ENCODE peak calls at places on chromosomes 4 and X, in nine cellular contexts. G is astrocyte of the spinal cord, H is cardiac muscle cell, B is A549, Q is left lung, N is fibroblast of lung, A is stomach, L is hepatocyte, T is heart right ventricle. D is an unnamed sample.

GRCh38 chr4:188971125-188971524 is 831.9 kb downstream of the TRIML1 start:
- DNase-seq in A (no peak), B (peak; percentile 16), H (no peak), L (no peak), N (peak; percentile 22), Q (no peak), T (no peak), G (no peak), D (no peak)

GRCh38 chrX:1462596-1463251 is 10.0 kb upstream of the ASMTL start:
- DNase-seq in Q (peak; percentile 30), G (peak; percentile 78), H (no peak), T (no peak), B (peak; percentile 40), A (peak; percentile 21), N (no peak), L (peak; percentile 66), D (no peak)

GRCh38 chr4:170773709-170774273 is 684.0 kb upstream of the AADAT start:
- DNase-seq in L (no peak), B (no peak), N (no peak), H (no peak), A (no peak), G (no peak), Q (no peak), T (no peak), D (no peak)

GRCh38 chr4:87949961-87950360 is 25.6 kb upstream of the SPP1 start:
- DNase-seq in G (peak; percentile 43), N (peak; percentile 36), T (no peak), H (no peak), B (peak; percentile 21), Q (no peak), L (no peak), A (no peak), D (no peak)

GRCh38 chr4:168825975-168826374 is 184.1 kb downstream of the CBR4 start:
- DNase-seq in Q (no peak), G (no peak), N (no peak), A (no peak), T (no peak), H (no peak), B (no peak), L (no peak), D (no peak)

GRCh38 chr4:80011636-80012236 is 61.3 kb downstream of the ANTXR2 start:
- DNase-seq in Q (no peak), G (peak; percentile 84), A (no peak), N (peak; percentile 79), H (no peak), T (no peak), B (no peak), L (no peak), D (no peak)

GRCh38 chr4:163592207-163592606 is 97.7 kb downstream of the TMA16 start:
- DNase-seq in B (no peak), N (no peak), Q (no peak), T (no peak), L (no peak), G (no peak), H (no peak), A (no peak), D (no peak)

GRCh38 chr4:159227984-159228383 is 125.1 kb downstream of the RAPGEF2 start:
- DNase-seq in H (peak; percentile 78), N (peak; percentile 78), T (peak; percentile 74), L (peak; percentile 80), B (peak; percentile 30), Q (peak; percentile 66), G (peak; percentile 83), A (peak; percentile 80), D (peak; percentile 74)

GRCh38 chr4:16122225-16122624 is 38.4 kb upstream of the PROM1 start:
- DNase-seq in T (no peak), G (no peak), B (no peak), Q (no peak), A (no peak), N (no peak), L (no peak), H (no peak), D (no peak)

GRCh38 chr4:85748654-85749053 is 273.7 kb downstream of the ARHGAP24 start:
- DNase-seq in T (no peak), N (peak; percentile 28), G (peak; percentile 52), H (peak; percentile 37), Q (no peak), L (no peak), B (no peak), A (no peak), D (no peak)

GRCh38 chrX:63275127-63275526 is 76.0 kb downstream of the SPIN4 start:
- DNase-seq in T (no peak), L (peak; percentile 13), G (no peak), Q (no peak), H (peak; percentile 24), N (no peak), A (no peak), B (peak; percentile 19), D (no peak)

GRCh38 chr4:108674356-108674977 is 24.1 kb downstream of the OSTC start:
- DNase-seq in B (no peak), G (no peak), N (no peak), A (no peak), T (no peak), H (no peak), Q (no peak), L (no peak), D (no peak)

GRCh38 chr4:78667337-78667736 is 108.8 kb upstream of the BMP2K start:
- DNase-seq in H (no peak), B (no peak), T (no peak), G (no peak), Q (no peak), N (no peak), L (no peak), A (no peak), D (no peak)

DNA sequence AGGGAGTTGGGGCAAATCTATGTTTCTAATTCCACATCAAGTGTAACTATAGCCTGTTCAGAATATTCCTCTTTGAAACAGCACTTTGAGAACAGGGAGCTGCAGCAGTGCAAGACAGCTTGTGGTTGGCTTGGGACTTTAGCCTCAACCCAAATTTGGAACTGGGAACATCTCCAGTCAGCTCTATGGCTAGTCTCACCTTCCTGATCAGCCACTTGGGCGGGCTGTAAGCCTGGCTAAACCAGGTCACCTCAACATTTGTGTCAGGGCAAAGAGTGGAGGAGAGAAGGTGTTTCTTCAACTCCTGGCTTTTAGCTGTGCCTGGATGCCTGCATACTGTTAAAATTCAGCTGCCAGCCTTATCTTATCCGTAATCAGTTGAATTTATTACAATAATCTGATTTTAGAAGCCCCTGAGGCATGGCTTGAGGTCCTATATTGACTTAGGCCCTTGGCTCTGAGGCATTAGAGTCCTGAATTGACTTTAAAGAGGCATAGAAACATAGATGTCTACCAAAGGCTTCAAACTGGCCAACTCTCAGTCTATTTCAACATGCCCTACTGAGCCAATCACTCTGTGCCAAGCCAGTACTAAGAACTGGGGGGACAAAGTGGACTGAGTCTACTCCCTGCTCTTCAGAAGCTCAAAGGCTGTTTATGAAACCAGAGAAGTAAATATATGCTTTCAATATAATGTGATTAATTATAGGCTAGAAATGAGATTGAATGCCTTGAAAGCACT is 18.7 kb upstream of the AR start:
- DNase-seq in G (no peak), N (no peak), H (no peak), A (no peak), B (no peak), T (no peak), Q (no peak), L (no peak), D (no peak)
- H3K4me3 ChIP-seq in G (no peak overlapping the region), N (no peak overlapping the region), H (no peak overlapping the region), A (no peak overlapping the region), B (no peak overlapping the region), T (no peak overlapping the region), Q (no peak overlapping the region), L (no peak overlapping the region), D (no peak overlapping the region)

GRCh38 chr4:25528391-25528790 is 127.3 kb upstream of the SLC34A2 start:
- DNase-seq in T (no peak), B (no peak), N (no peak), Q (no peak), H (no peak), L (no peak), A (no peak), G (no peak), D (no peak)

GRCh38 chr4:25532579-25532978 is 123.1 kb upstream of the SLC34A2 start:
- DNase-seq in T (no peak), A (no peak), Q (no peak), H (no peak), N (no peak), G (no peak), B (no peak), L (no peak), D (no peak)

GRCh38 chr4:25535278-25535677 is 120.4 kb upstream of the SLC34A2 start:
- DNase-seq in N (no peak), T (no peak), A (no peak), B (no peak), H (no peak), G (no peak), L (no peak), Q (no peak), D (peak; percentile 2)

GRCh38 chr4:25533237-25533636 is 122.4 kb upstream of the SLC34A2 start:
- DNase-seq in B (no peak), Q (no peak), G (no peak), A (no peak), L (no peak), N (no peak), H (no peak), T (no peak), D (no peak)

DNA sequence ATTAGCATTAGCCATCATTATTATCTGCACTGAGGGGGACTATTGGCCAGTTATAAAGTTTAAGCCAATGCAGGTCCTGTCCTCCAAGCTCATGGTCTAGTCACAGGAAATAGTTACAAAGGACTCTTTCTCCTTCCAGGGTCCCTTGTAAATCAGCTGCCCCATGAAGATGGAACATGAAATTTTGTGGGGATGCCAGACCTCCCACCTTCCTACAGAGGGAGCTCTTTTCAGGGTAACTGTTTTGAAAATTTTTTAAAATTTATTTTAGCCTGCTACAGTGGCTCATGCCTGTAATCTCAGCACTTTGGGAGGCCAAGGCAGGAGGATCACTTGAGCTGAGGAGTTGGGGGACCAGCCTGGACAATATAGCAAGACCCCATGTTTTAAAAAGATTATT is 124.4 kb upstream of the SLC34A2 start:
- DNase-seq in B (no peak), N (no peak), A (no peak), G (no peak), H (no peak), T (no peak), L (no peak), Q (no peak), D (no peak)
- TF ChIP-seq CTCF in B (peak; percentile 42), N (peak; percentile 15), A (peak; percentile 16), G (peak; percentile 22), H (peak; percentile 40), T (peak; percentile 11), L (peak; percentile 24), Q (no peak), D (peak; percentile 69)

GRCh38 chr4:76690906-76691275 is 207.1 kb downstream of the SOWAHB start:
- DNase-seq in N (peak; percentile 57), A (no peak), B (no peak), Q (no peak), T (no peak), G (no peak), L (no peak), H (no peak), D (no peak)
- H3K4me3 ChIP-seq in N (peak overlapping the region; percentile 85), A (peak overlapping the region; percentile 64), B (peak overlapping the region; percentile 80), Q (no peak overlapping the region), T (no peak overlapping the region), G (no peak overlapping the region), L (peak overlapping the region; percentile 37), H (peak overlapping the region; percentile 87), D (no peak overlapping the region)

GRCh38 chr4:7475207-7475606 is 40.5 kb upstream of the PSAPL1 start:
- DNase-seq in N (no peak), Q (no peak), H (no peak), B (no peak), A (no peak), T (no peak), G (no peak), L (no peak), D (no peak)
- TF ChIP-seq CTCF in N (no peak), Q (no peak), H (no peak), B (no peak), A (no peak), T (no peak), G (no peak), L (no peak), D (no peak)

GRCh38 chr4:81377231-81377630 is 94.5 kb downstream of the RASGEF1B start:
- DNase-seq in G (no peak), Q (no peak), L (no peak), A (no peak), B (no peak), H (no peak), N (no peak), T (no peak), D (no peak)
- H3K4me3 ChIP-seq in G (no peak overlapping the region), Q (no peak overlapping the region), L (no peak overlapping the region), A (no peak overlapping the region), B (no peak overlapping the region), H (no peak overlapping the region), N (no peak overlapping the region), T (no peak overlapping the region), D (no peak overlapping the region)